ENCODE peak calls at places on chromosome 20, in seven cellular contexts. One of them, this sample, is unnamed.

GRCh38 chr20:9054176-9054575 is 14.7 kb upstream of the PLCB4 start:
- DNase-seq in endodermal cell: no peak
- DNase-seq in substantia nigra: no peak
- DNase-seq in Peyer's patch: no peak
- DNase-seq in stimulated activated naive CD4-positive, alpha-beta T cell treated with Interleukin-2 at 50 U/mL for 16 hours: no peak
- DNase-seq in T-helper 9 cell: no peak
- DNase-seq in lung: no peak
- DNase-seq in this sample: no peak

GRCh38 chr20:37615507-37616425 is 78.1 kb upstream of the CTNNBL1 start:
- DNase-seq in substantia nigra: no peak
- DNase-seq in T-helper 9 cell: no peak
- DNase-seq in Peyer's patch: peak
- DNase-seq in lung: peak
- DNase-seq in endodermal cell: peak
- DNase-seq in stimulated activated naive CD4-positive, alpha-beta T cell treated with Interleukin-2 at 50 U/mL for 16 hours: peak
- DNase-seq in this sample: peak

GRCh38 chr20:53402233-53403005 is 191.2 kb downstream of the ZNF217 start:
- DNase-seq in Peyer's patch: no peak
- DNase-seq in substantia nigra: no peak
- DNase-seq in T-helper 9 cell: no peak
- DNase-seq in lung: no peak
- DNase-seq in endodermal cell: no peak
- DNase-seq in stimulated activated naive CD4-positive, alpha-beta T cell treated with Interleukin-2 at 50 U/mL for 16 hours: no peak
- DNase-seq in this sample: no peak

GRCh38 chr20:56299362-56299761 is 50.8 kb downstream of the MC3R start:
- DNase-seq in Peyer's patch: no peak
- DNase-seq in lung: no peak
- DNase-seq in endodermal cell: no peak
- DNase-seq in stimulated activated naive CD4-positive, alpha-beta T cell treated with Interleukin-2 at 50 U/mL for 16 hours: no peak
- DNase-seq in substantia nigra: no peak
- DNase-seq in T-helper 9 cell: no peak
- DNase-seq in this sample: no peak

GRCh38 chr20:23152308-23152892 is 66.3 kb upstream of the CD93 start:
- DNase-seq in stimulated activated naive CD4-positive, alpha-beta T cell treated with Interleukin-2 at 50 U/mL for 16 hours: no peak
- DNase-seq in substantia nigra: no peak
- DNase-seq in lung: no peak
- DNase-seq in Peyer's patch: peak
- DNase-seq in endodermal cell: peak
- DNase-seq in T-helper 9 cell: no peak
- DNase-seq in this sample: peak

GRCh38 chr20:23155141-23155590 is 69.0 kb upstream of the CD93 start:
- DNase-seq in T-helper 9 cell: no peak
- DNase-seq in substantia nigra: no peak
- DNase-seq in endodermal cell: peak
- DNase-seq in lung: no peak
- DNase-seq in stimulated activated naive CD4-positive, alpha-beta T cell treated with Interleukin-2 at 50 U/mL for 16 hours: no peak
- DNase-seq in Peyer's patch: no peak
- DNase-seq in this sample: no peak

GRCh38 chr20:58092871-58093270 is 135.6 kb downstream of the ANKRD60 start:
- DNase-seq in substantia nigra: no peak
- DNase-seq in lung: no peak
- DNase-seq in T-helper 9 cell: no peak
- DNase-seq in endodermal cell: peak
- DNase-seq in Peyer's patch: peak
- DNase-seq in stimulated activated naive CD4-positive, alpha-beta T cell treated with Interleukin-2 at 50 U/mL for 16 hours: no peak
- DNase-seq in this sample: no peak

GRCh38 chr20:46914789-46915359 is 20.2 kb downstream of the EYA2 start:
- DNase-seq in stimulated activated naive CD4-positive, alpha-beta T cell treated with Interleukin-2 at 50 U/mL for 16 hours: no peak
- DNase-seq in T-helper 9 cell: no peak
- DNase-seq in Peyer's patch: no peak
- DNase-seq in substantia nigra: no peak
- DNase-seq in lung: no peak
- DNase-seq in endodermal cell: no peak
- DNase-seq in this sample: no peak

GRCh38 chr20:64106435-64106961 is 867 bp downstream of the NPBWR2 start:
- DNase-seq in endodermal cell: peak
- DNase-seq in T-helper 9 cell: no peak
- DNase-seq in Peyer's patch: peak
- DNase-seq in stimulated activated naive CD4-positive, alpha-beta T cell treated with Interleukin-2 at 50 U/mL for 16 hours: no peak
- DNase-seq in lung: no peak
- DNase-seq in substantia nigra: no peak
- DNase-seq in this sample: no peak

GRCh38 chr20:58816051-58816450 is 34.7 kb downstream of the GNAS-AS1 start:
- DNase-seq in stimulated activated naive CD4-positive, alpha-beta T cell treated with Interleukin-2 at 50 U/mL for 16 hours: no peak
- DNase-seq in endodermal cell: no peak
- DNase-seq in substantia nigra: no peak
- DNase-seq in lung: no peak
- DNase-seq in Peyer's patch: no peak
- DNase-seq in T-helper 9 cell: no peak
- DNase-seq in this sample: no peak

GRCh38 chr20:57391439-57392129 is 388 bp downstream of the RBM38 start:
- DNase-seq in T-helper 9 cell: no peak
- DNase-seq in endodermal cell: no peak
- DNase-seq in substantia nigra: peak
- DNase-seq in Peyer's patch: no peak
- DNase-seq in stimulated activated naive CD4-positive, alpha-beta T cell treated with Interleukin-2 at 50 U/mL for 16 hours: peak
- DNase-seq in lung: no peak
- DNase-seq in this sample: peak

GRCh38 chr20:48599748-48600469 is 227.9 kb downstream of the PREX1 start:
- DNase-seq in T-helper 9 cell: no peak
- DNase-seq in stimulated activated naive CD4-positive, alpha-beta T cell treated with Interleukin-2 at 50 U/mL for 16 hours: no peak
- DNase-seq in endodermal cell: no peak
- DNase-seq in substantia nigra: no peak
- DNase-seq in Peyer's patch: peak
- DNase-seq in lung: no peak
- DNase-seq in this sample: no peak

GRCh38 chr20:19711126-19711525 is 46.9 kb upstream of the RIN2 start:
- DNase-seq in stimulated activated naive CD4-positive, alpha-beta T cell treated with Interleukin-2 at 50 U/mL for 16 hours: no peak
- DNase-seq in Peyer's patch: no peak
- DNase-seq in lung: no peak
- DNase-seq in endodermal cell: no peak
- DNase-seq in substantia nigra: no peak
- DNase-seq in T-helper 9 cell: no peak
- DNase-seq in this sample: no peak

GRCh38 chr20:4130404-4131189 is 115.2 kb upstream of the RNF24 start:
- DNase-seq in Peyer's patch: peak
- DNase-seq in T-helper 9 cell: no peak
- DNase-seq in lung: no peak
- DNase-seq in stimulated activated naive CD4-positive, alpha-beta T cell treated with Interleukin-2 at 50 U/mL for 16 hours: peak
- DNase-seq in substantia nigra: no peak
- DNase-seq in endodermal cell: no peak
- DNase-seq in this sample: no peak

GRCh38 chr20:39112196-39112743 is 150.1 kb downstream of the DHX35 start:
- DNase-seq in lung: no peak
- DNase-seq in T-helper 9 cell: no peak
- DNase-seq in Peyer's patch: no peak
- DNase-seq in stimulated activated naive CD4-positive, alpha-beta T cell treated with Interleukin-2 at 50 U/mL for 16 hours: no peak
- DNase-seq in endodermal cell: peak
- DNase-seq in substantia nigra: no peak
- DNase-seq in this sample: peak

GRCh38 chr20:15063077-15063476 is 725.7 kb upstream of the FLRT3 start:
- DNase-seq in lung: no peak
- DNase-seq in Peyer's patch: no peak
- DNase-seq in endodermal cell: no peak
- DNase-seq in stimulated activated naive CD4-positive, alpha-beta T cell treated with Interleukin-2 at 50 U/mL for 16 hours: no peak
- DNase-seq in T-helper 9 cell: no peak
- DNase-seq in substantia nigra: no peak
- DNase-seq in this sample: no peak

GRCh38 chr20:23774081-23774480 is 23.3 kb upstream of the CST1 start:
- DNase-seq in substantia nigra: no peak
- DNase-seq in endodermal cell: peak
- DNase-seq in lung: no peak
- DNase-seq in T-helper 9 cell: no peak
- DNase-seq in stimulated activated naive CD4-positive, alpha-beta T cell treated with Interleukin-2 at 50 U/mL for 16 hours: no peak
- DNase-seq in Peyer's patch: no peak
- DNase-seq in this sample: no peak

GRCh38 chr20:53652090-53652858 is 58.6 kb upstream of the ZNF217 start:
- DNase-seq in T-helper 9 cell: no peak
- DNase-seq in substantia nigra: no peak
- DNase-seq in lung: no peak
- DNase-seq in Peyer's patch: no peak
- DNase-seq in endodermal cell: no peak
- DNase-seq in stimulated activated naive CD4-positive, alpha-beta T cell treated with Interleukin-2 at 50 U/mL for 16 hours: no peak
- DNase-seq in this sample: no peak

GRCh38 chr20:57435498-57436222 is 44.5 kb downstream of the RBM38 start:
- DNase-seq in stimulated activated naive CD4-positive, alpha-beta T cell treated with Interleukin-2 at 50 U/mL for 16 hours: no peak
- DNase-seq in endodermal cell: peak
- DNase-seq in substantia nigra: peak
- DNase-seq in Peyer's patch: peak
- DNase-seq in T-helper 9 cell: no peak
- DNase-seq in lung: peak
- DNase-seq in this sample: peak

GRCh38 chr20:16062661-16063591 is 510.3 kb downstream of the KIF16B start:
- DNase-seq in stimulated activated naive CD4-positive, alpha-beta T cell treated with Interleukin-2 at 50 U/mL for 16 hours: no peak
- DNase-seq in Peyer's patch: no peak
- DNase-seq in T-helper 9 cell: no peak
- DNase-seq in substantia nigra: no peak
- DNase-seq in lung: no peak
- DNase-seq in endodermal cell: no peak
- DNase-seq in this sample: no peak

GRCh38 chr20:59559863-59560262 is 44.5 kb upstream of the PHACTR3 start:
- DNase-seq in stimulated activated naive CD4-positive, alpha-beta T cell treated with Interleukin-2 at 50 U/mL for 16 hours: no peak
- DNase-seq in T-helper 9 cell: no peak
- DNase-seq in endodermal cell: no peak
- DNase-seq in lung: no peak
- DNase-seq in substantia nigra: no peak
- DNase-seq in Peyer's patch: no peak
- DNase-seq in this sample: no peak

GRCh38 chr20:45306431-45306982 is at the start of gene RBPJL:
- DNase-seq in substantia nigra: no peak
- DNase-seq in T-helper 9 cell: peak
- DNase-seq in endodermal cell: peak
- DNase-seq in stimulated activated naive CD4-positive, alpha-beta T cell treated with Interleukin-2 at 50 U/mL for 16 hours: peak
- DNase-seq in lung: no peak
- DNase-seq in Peyer's patch: peak
- DNase-seq in this sample: no peak

GRCh38 chr20:49956689-49957443 is 20.7 kb downstream of the RNF114 start:
- DNase-seq in endodermal cell: no peak
- DNase-seq in T-helper 9 cell: no peak
- DNase-seq in Peyer's patch: no peak
- DNase-seq in stimulated activated naive CD4-positive, alpha-beta T cell treated with Interleukin-2 at 50 U/mL for 16 hours: no peak
- DNase-seq in lung: no peak
- DNase-seq in substantia nigra: peak
- DNase-seq in this sample: no peak

GRCh38 chr20:1786496-1786895 is 108.7 kb upstream of the SIRPA start:
- DNase-seq in endodermal cell: no peak
- DNase-seq in T-helper 9 cell: no peak
- DNase-seq in lung: no peak
- DNase-seq in substantia nigra: no peak
- DNase-seq in Peyer's patch: no peak
- DNase-seq in stimulated activated naive CD4-positive, alpha-beta T cell treated with Interleukin-2 at 50 U/mL for 16 hours: no peak
- DNase-seq in this sample: no peak

GRCh38 chr20:61331542-61331941 is 79.5 kb downstream of the CDH4 start:
- DNase-seq in endodermal cell: peak
- DNase-seq in substantia nigra: no peak
- DNase-seq in stimulated activated naive CD4-positive, alpha-beta T cell treated with Interleukin-2 at 50 U/mL for 16 hours: no peak
- DNase-seq in lung: no peak
- DNase-seq in T-helper 9 cell: no peak
- DNase-seq in Peyer's patch: no peak
- DNase-seq in this sample: no peak

GRCh38 chr20:38875170-38875993 is 50.8 kb upstream of the FAM83D start:
- DNase-seq in Peyer's patch: peak
- DNase-seq in T-helper 9 cell: peak
- DNase-seq in endodermal cell: no peak
- DNase-seq in stimulated activated naive CD4-positive, alpha-beta T cell treated with Interleukin-2 at 50 U/mL for 16 hours: peak
- DNase-seq in substantia nigra: no peak
- DNase-seq in lung: no peak
- DNase-seq in this sample: no peak

GRCh38 chr20:37901667-37902503 is 1.0 kb upstream of the VSTM2L start:
- DNase-seq in substantia nigra: no peak
- DNase-seq in endodermal cell: peak
- DNase-seq in stimulated activated naive CD4-positive, alpha-beta T cell treated with Interleukin-2 at 50 U/mL for 16 hours: no peak
- DNase-seq in lung: peak
- DNase-seq in T-helper 9 cell: no peak
- DNase-seq in Peyer's patch: peak
- DNase-seq in this sample: peak

GRCh38 chr20:44582321-44583025 is at the start of gene PKIG:
- DNase-seq in substantia nigra: no peak
- DNase-seq in stimulated activated naive CD4-positive, alpha-beta T cell treated with Interleukin-2 at 50 U/mL for 16 hours: no peak
- DNase-seq in lung: no peak
- DNase-seq in endodermal cell: no peak
- DNase-seq in T-helper 9 cell: no peak
- DNase-seq in Peyer's patch: no peak
- DNase-seq in this sample: no peak

GRCh38 chr20:64173116-64173515 is 8.9 kb downstream of the MYT1 start:
- DNase-seq in Peyer's patch: no peak
- DNase-seq in endodermal cell: no peak
- DNase-seq in lung: no peak
- DNase-seq in stimulated activated naive CD4-positive, alpha-beta T cell treated with Interleukin-2 at 50 U/mL for 16 hours: no peak
- DNase-seq in substantia nigra: no peak
- DNase-seq in T-helper 9 cell: no peak
- DNase-seq in this sample: no peak

GRCh38 chr20:19784511-19785172 is 26.6 kb downstream of the RIN2 start:
- DNase-seq in endodermal cell: peak
- DNase-seq in stimulated activated naive CD4-positive, alpha-beta T cell treated with Interleukin-2 at 50 U/mL for 16 hours: peak
- DNase-seq in Peyer's patch: no peak
- DNase-seq in substantia nigra: peak
- DNase-seq in lung: peak
- DNase-seq in T-helper 9 cell: no peak
- DNase-seq in this sample: peak

GRCh38 chr20:56389807-56390206 is 2.2 kb downstream of the AURKA start:
- DNase-seq in lung: no peak
- DNase-seq in endodermal cell: no peak
- DNase-seq in stimulated activated naive CD4-positive, alpha-beta T cell treated with Interleukin-2 at 50 U/mL for 16 hours: no peak
- DNase-seq in Peyer's patch: no peak
- DNase-seq in substantia nigra: no peak
- DNase-seq in T-helper 9 cell: no peak
- DNase-seq in this sample: no peak

GRCh38 chr20:49288784-49289696 is 11.2 kb upstream of the ZNFX1 start:
- DNase-seq in T-helper 9 cell: no peak
- DNase-seq in substantia nigra: no peak
- DNase-seq in endodermal cell: peak
- DNase-seq in Peyer's patch: no peak
- DNase-seq in lung: peak
- DNase-seq in stimulated activated naive CD4-positive, alpha-beta T cell treated with Interleukin-2 at 50 U/mL for 16 hours: no peak
- DNase-seq in this sample: no peak

GRCh38 chr20:3492669-3493068 is 21.9 kb downstream of the ATRN start:
- DNase-seq in endodermal cell: no peak
- DNase-seq in substantia nigra: no peak
- DNase-seq in stimulated activated naive CD4-positive, alpha-beta T cell treated with Interleukin-2 at 50 U/mL for 16 hours: no peak
- DNase-seq in lung: no peak
- DNase-seq in T-helper 9 cell: no peak
- DNase-seq in Peyer's patch: no peak
- DNase-seq in this sample: no peak

GRCh38 chr20:53613748-53614147 is 20.1 kb upstream of the ZNF217 start:
- DNase-seq in substantia nigra: no peak
- DNase-seq in Peyer's patch: no peak
- DNase-seq in lung: no peak
- DNase-seq in T-helper 9 cell: no peak
- DNase-seq in endodermal cell: no peak
- DNase-seq in stimulated activated naive CD4-positive, alpha-beta T cell treated with Interleukin-2 at 50 U/mL for 16 hours: no peak
- DNase-seq in this sample: no peak

GRCh38 chr20:19978511-19979210 is 38.5 kb upstream of the NAA20 start:
- DNase-seq in lung: no peak
- DNase-seq in Peyer's patch: no peak
- DNase-seq in stimulated activated naive CD4-positive, alpha-beta T cell treated with Interleukin-2 at 50 U/mL for 16 hours: no peak
- DNase-seq in endodermal cell: no peak
- DNase-seq in substantia nigra: no peak
- DNase-seq in T-helper 9 cell: no peak
- DNase-seq in this sample: no peak

GRCh38 chr20:54100563-54100962 is 30.2 kb upstream of the BCAS1 start:
- DNase-seq in T-helper 9 cell: no peak
- DNase-seq in Peyer's patch: no peak
- DNase-seq in substantia nigra: no peak
- DNase-seq in endodermal cell: no peak
- DNase-seq in stimulated activated naive CD4-positive, alpha-beta T cell treated with Interleukin-2 at 50 U/mL for 16 hours: no peak
- DNase-seq in lung: no peak
- DNase-seq in this sample: no peak

GRCh38 chr20:61352381-61353260 is 100.6 kb downstream of the CDH4 start:
- DNase-seq in substantia nigra: no peak
- DNase-seq in Peyer's patch: no peak
- DNase-seq in lung: no peak
- DNase-seq in endodermal cell: peak
- DNase-seq in stimulated activated naive CD4-positive, alpha-beta T cell treated with Interleukin-2 at 50 U/mL for 16 hours: no peak
- DNase-seq in T-helper 9 cell: no peak
- DNase-seq in this sample: no peak

GRCh38 chr20:17916365-17916996 is 52.1 kb downstream of the SNX5 start:
- DNase-seq in stimulated activated naive CD4-positive, alpha-beta T cell treated with Interleukin-2 at 50 U/mL for 16 hours: no peak
- DNase-seq in Peyer's patch: peak
- DNase-seq in substantia nigra: no peak
- DNase-seq in lung: no peak
- DNase-seq in T-helper 9 cell: no peak
- DNase-seq in endodermal cell: no peak
- DNase-seq in this sample: no peak